ENCODE peak calls at places on chromosomes 13 and 19, in nine cellular contexts. T is fibroblast of the aortic adventitia; N is cardiac muscle cell; G is stomach; X is breast epithelium; Y is fibroblast of mammary gland; Z is dorsolateral prefrontal cortex; H is CD8-positive, alpha-beta T cell; I is Peyer's patch. K is an unnamed sample.

GRCh38 chr19:45361608-45362007 is 8.8 kb downstream of the ERCC2 start:
- DNase-seq in T (no peak), N (no peak), G (no peak), X (no peak), Y (no peak), Z (no peak), H (no peak), I (no peak), K (no peak)

GRCh38 chr13:93752506-93752905 is 525.9 kb downstream of the GPC6 start:
- DNase-seq in T (no peak), N (peak; percentile 67), G (no peak), X (no peak), Y (peak; percentile 44), Z (no peak), H (no peak), I (no peak), K (no peak)

GRCh38 chr13:49635599-49636433 is 7.5 kb downstream of the ARL11 start:
- DNase-seq in T (peak; percentile 67), N (peak; percentile 36), G (peak; percentile 53), X (no peak), Y (peak; percentile 72), Z (no peak), H (no peak), I (no peak), K (peak; percentile 61)

GRCh38 chr19:10007811-10008211 is 2.5 kb downstream of the COL5A3 start:
- DNase-seq in T (peak; percentile 54), N (no peak), G (no peak), X (no peak), Y (peak; percentile 89), Z (no peak), H (no peak), I (no peak), K (peak; percentile 77)

GRCh38 chr13:47175172-47175806 is 278.4 kb upstream of the HTR2A start:
- DNase-seq in T (peak; percentile 76), N (no peak), G (no peak), X (no peak), Y (peak; percentile 96), Z (no peak), H (no peak), I (no peak), K (peak; percentile 90)

GRCh38 chr13:92074658-92075057 is 676.2 kb downstream of the GPC5 start:
- DNase-seq in T (no peak), N (peak; percentile 43), G (no peak), X (no peak), Y (no peak), Z (no peak), H (no peak), I (no peak), K (no peak)

GRCh38 chr13:48738261-48738755 is 84.6 kb downstream of the CYSLTR2 start:
- DNase-seq in T (no peak), N (no peak), G (no peak), X (no peak), Y (no peak), Z (no peak), H (no peak), I (no peak), K (no peak)

GRCh38 chr13:76473552-76474134 is 412.6 kb downstream of the KCTD12 start:
- DNase-seq in T (peak; percentile 89), N (peak; percentile 89), G (peak; percentile 74), X (peak; percentile 52), Y (peak; percentile 84), Z (no peak), H (peak; percentile 57), I (peak; percentile 87), K (peak; percentile 86)

GRCh38 chr19:862529-863304 is 3.3 kb downstream of the CFD start:
- DNase-seq in T (no peak), N (peak; percentile 79), G (peak; percentile 61), X (peak; percentile 83), Y (peak; percentile 33), Z (no peak), H (peak; percentile 70), I (peak; percentile 84), K (peak; percentile 60)

GRCh38 chr13:75929074-75929473 is 292.9 kb downstream of the LMO7 start:
- DNase-seq in T (no peak), N (no peak), G (no peak), X (no peak), Y (no peak), Z (no peak), H (no peak), I (no peak), K (no peak)

GRCh38 chr19:52190679-52191293 is 934 bp downstream of the PPP2R1A start:
- DNase-seq in T (peak; percentile 43), N (no peak), G (peak; percentile 29), X (no peak), Y (peak; percentile 55), Z (no peak), H (no peak), I (peak; percentile 58), K (peak; percentile 53)

GRCh38 chr19:14694867-14695266 is 5.0 kb downstream of the ZNF333 start:
- DNase-seq in T (no peak), N (no peak), G (no peak), X (no peak), Y (no peak), Z (no peak), H (no peak), I (no peak), K (no peak)

GRCh38 chr19:35779033-35779432 is 3.7 kb downstream of the ARHGAP33 start:
- DNase-seq in T (no peak), N (no peak), G (no peak), X (no peak), Y (no peak), Z (no peak), H (no peak), I (no peak), K (no peak)

GRCh38 chr13:89361909-89362308 is 1690.7 kb downstream of the SLITRK5 start:
- DNase-seq in T (peak; percentile 4), N (no peak), G (no peak), X (no peak), Y (peak; percentile 2), Z (no peak), H (no peak), I (no peak), K (no peak)
- TF ChIP-seq CTCF in T (no peak), N (peak; percentile 40), G (no peak), X (no peak), Y (peak; percentile 4), Z (no peak), H (no peak), I (no peak), K (no peak)

GRCh38 chr19:16087940-16088339 is 11.6 kb downstream of the TPM4 start:
- DNase-seq in T (no peak), N (no peak), G (no peak), X (no peak), Y (no peak), Z (no peak), H (no peak), I (no peak), K (no peak)

GRCh38 chr19:16088985-16089846 is 12.9 kb downstream of the TPM4 start:
- DNase-seq in T (no peak), N (no peak), G (no peak), X (no peak), Y (no peak), Z (no peak), H (no peak), I (no peak), K (no peak)

GRCh38 chr19:16085115-16085514 is 8.8 kb downstream of the TPM4 start:
- DNase-seq in T (no peak), N (no peak), G (no peak), X (no peak), Y (peak; percentile 54), Z (no peak), H (no peak), I (no peak), K (no peak)

GRCh38 chr19:16091546-16092475 is 15.5 kb downstream of the TPM4 start:
- DNase-seq in T (no peak), N (no peak), G (no peak), X (no peak), Y (no peak), Z (no peak), H (no peak), I (no peak), K (no peak)

DNA sequence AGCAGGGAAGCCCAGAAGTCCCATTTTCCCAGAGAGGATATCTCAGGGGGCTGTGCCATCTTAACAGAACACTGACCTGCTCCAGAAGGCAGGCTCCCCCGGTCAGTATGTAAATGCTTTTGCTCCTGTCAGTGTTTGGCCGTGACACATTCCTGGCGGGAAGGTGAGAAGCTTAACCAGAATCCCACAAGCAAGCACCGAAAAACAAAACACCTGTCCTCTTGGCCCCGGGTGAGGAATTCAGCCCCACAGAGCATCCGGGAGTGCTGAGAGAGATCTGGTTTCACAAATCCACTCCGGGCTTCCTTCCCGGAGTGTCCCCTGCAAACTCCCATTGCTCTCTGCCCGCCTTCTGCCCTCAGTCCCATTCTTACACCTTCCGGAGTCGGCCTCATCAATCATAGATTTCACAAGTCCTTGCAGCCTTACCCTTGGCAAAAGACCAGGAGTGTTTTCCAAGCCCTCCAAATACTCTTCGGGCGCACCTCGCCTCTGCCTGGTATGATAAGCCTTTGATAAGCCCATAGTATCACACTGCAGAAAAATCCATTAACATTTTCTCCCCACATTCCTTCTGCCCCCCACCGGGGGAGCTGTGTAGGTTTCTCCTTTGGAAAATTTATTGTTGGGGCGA is 12.2 kb downstream of the TPM4 start:
- DNase-seq in T (no peak), N (no peak), G (peak; percentile 52), X (no peak), Y (no peak), Z (no peak), H (no peak), I (no peak), K (no peak)
- TF ChIP-seq CTCF in T (peak; percentile 16), N (peak; percentile 17), G (no peak), X (no peak), Y (peak; percentile 11), Z (no peak), H (no peak), I (peak; percentile 37), K (peak; percentile 20)

DNA sequence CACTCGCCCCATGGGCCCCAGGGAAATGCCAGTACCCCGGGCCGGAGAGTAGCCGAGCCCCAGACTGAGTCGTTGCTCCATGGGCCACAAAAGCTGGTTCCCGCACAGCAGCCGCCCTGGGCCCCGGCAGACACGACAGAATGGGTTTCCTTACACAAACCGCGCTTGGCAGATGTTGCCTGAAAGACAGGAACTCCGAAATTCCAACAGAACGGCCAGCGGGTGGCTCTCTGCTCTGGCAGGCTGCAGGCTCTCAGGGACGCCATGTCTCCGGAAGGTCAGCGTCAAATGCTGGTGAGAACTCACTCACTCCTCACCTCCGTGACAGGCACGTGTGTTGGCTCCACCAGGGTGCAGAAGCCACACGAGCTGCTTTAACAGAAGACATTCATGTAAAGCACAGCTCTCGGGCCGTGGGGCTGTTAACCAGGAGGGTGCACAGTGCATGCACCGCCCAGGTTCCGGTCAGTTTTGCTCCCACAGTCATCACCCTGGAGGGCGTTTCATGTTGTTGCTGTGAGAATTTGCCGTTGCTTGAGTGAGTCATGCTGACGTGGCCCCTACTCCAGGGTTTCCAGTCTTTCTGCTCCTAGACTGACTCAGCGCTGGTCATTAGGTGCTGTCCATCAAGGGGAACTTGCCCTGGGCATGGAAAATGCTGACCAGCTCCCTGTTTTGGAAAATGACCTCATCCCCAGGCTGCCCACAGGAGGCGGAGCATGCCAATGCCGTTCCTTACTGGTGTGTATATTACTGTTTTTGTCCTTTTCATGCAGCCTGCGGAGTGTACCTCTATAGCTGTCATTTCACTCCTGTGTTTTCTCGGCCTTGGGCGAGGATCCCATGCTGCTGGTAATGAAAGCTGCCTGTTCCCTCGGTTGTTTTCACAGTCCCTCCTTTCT is 44.8 kb downstream of the ANKRD10 start:
- DNase-seq in T (peak; percentile 100), N (peak; percentile 36), G (peak; percentile 79), X (peak; percentile 93), Y (peak; percentile 100), Z (no peak), H (no peak), I (peak; percentile 78), K (peak; percentile 100)
- TF ChIP-seq CTCF in T (peak; percentile 12), N (no peak), G (no peak), X (peak; percentile 41), Y (no peak), Z (no peak), H (no peak), I (peak; percentile 4), K (peak; percentile 19)

GRCh38 chr19:31668916-31669315 is 319.7 kb upstream of the TSHZ3 start:
- DNase-seq in T (no peak), N (no peak), G (no peak), X (no peak), Y (no peak), Z (no peak), H (no peak), I (no peak), K (no peak)
- TF ChIP-seq CTCF in T (no peak), N (no peak), G (no peak), X (no peak), Y (no peak), Z (no peak), H (no peak), I (no peak), K (no peak)